ENCODE peak calls at places on chromosomes 7 and 10, in ten cellular contexts. N is astrocyte of the spinal cord; B is CD4-positive, CD25-positive, alpha-beta regulatory T cell; V is OCI-LY7; M is PC-9; K is naive thymus-derived CD8-positive, alpha-beta T cell; F is WTC11; Y is stimulated activated CD4-positive, alpha-beta T cell treated with anti-CD3 and anti-CD28 coated beads, Interleukin-4, amount 100 ng/mL, for 48 hours; U is left cardiac atrium; T is nephron progenitor cell. O is an unnamed sample.

GRCh38 chr10:49740346-49741107 is 21.6 kb downstream of the OGDHL start:
- DNase-seq in N (no peak), B (no peak), V (no peak), M (no peak), K (no peak), F (no peak), Y (no peak), U (no peak), T (no peak), O (no peak)

GRCh38 chr7:96327429-96327828 is 5.5 kb upstream of the SLC25A13 start:
- DNase-seq in N (no peak), B (no peak), V (no peak), M (no peak), K (no peak), F (no peak), Y (no peak), U (no peak), T (no peak), O (no peak)

GRCh38 chr7:86863452-86863851 is 196.0 kb downstream of the ELAPOR2 start:
- DNase-seq in N (no peak), B (no peak), V (no peak), M (no peak), K (no peak), F (no peak), Y (no peak), U (no peak), T (no peak), O (no peak)

GRCh38 chr7:110762514-110762913 is 328.4 kb upstream of the LRRN3 start:
- DNase-seq in N (peak), B (no peak), V (no peak), M (no peak), K (no peak), F (no peak), Y (no peak), U (no peak), T (no peak), O (no peak)

GRCh38 chr10:34814228-34815173 is 595 bp downstream of the PARD3 start:
- DNase-seq in N (peak), B (no peak), V (no peak), M (peak), K (no peak), F (peak), Y (no peak), U (peak), T (peak), O (no peak)

GRCh38 chr10:52740913-52741675 is 31.5 kb downstream of the MBL2 start:
- DNase-seq in N (peak), B (no peak), V (peak), M (peak), K (peak), F (peak), Y (peak), U (peak), T (peak), O (peak)

GRCh38 chr7:22872087-22872807 is 49.6 kb upstream of the TOMM7 start:
- DNase-seq in N (no peak), B (no peak), V (no peak), M (no peak), K (no peak), F (no peak), Y (no peak), U (no peak), T (no peak), O (no peak)

GRCh38 chr10:26714816-26715487 is 17.5 kb downstream of the PDSS1 start:
- DNase-seq in N (no peak), B (no peak), V (no peak), M (no peak), K (no peak), F (no peak), Y (no peak), U (no peak), T (no peak), O (no peak)

GRCh38 chr10:32376780-32377179 is 29.8 kb upstream of the EPC1 start:
- DNase-seq in N (no peak), B (no peak), V (no peak), M (no peak), K (no peak), F (no peak), Y (no peak), U (no peak), T (no peak), O (peak)

GRCh38 chr7:84666668-84667067 is 472.1 kb upstream of the SEMA3A start:
- DNase-seq in N (no peak), B (no peak), V (no peak), M (no peak), K (no peak), F (no peak), Y (no peak), U (no peak), T (no peak), O (no peak)

GRCh38 chr10:6009961-6010360 is 32.6 kb upstream of the IL15RA start:
- DNase-seq in N (no peak), B (no peak), V (no peak), M (no peak), K (no peak), F (no peak), Y (no peak), U (no peak), T (no peak), O (no peak)

GRCh38 chr10:129896231-129897150 is 67.6 kb downstream of the EBF3 start:
- DNase-seq in N (no peak), B (no peak), V (no peak), M (no peak), K (no peak), F (no peak), Y (no peak), U (no peak), T (no peak), O (no peak)

GRCh38 chr7:135620980-135621850 is 41.1 kb upstream of the STMP1 start:
- DNase-seq in N (peak), B (peak), V (peak), M (peak), K (peak), F (peak), Y (no peak), U (no peak), T (peak), O (peak)

O was measured in A172.